ENCODE peak calls at places on chromosomes 4 and X, in seven cellular contexts. V is stomach, P is tibial artery, X is AG04450, M is HFF-Myc, Q is left lung, A is GM12865. T is an unnamed sample.

GRCh38 chrX:29231800-29232199 is 644.6 kb downstream of the IL1RAPL1 start:
- DNase-seq in V (no peak), P (no peak), X (no peak), M (no peak), Q (no peak), A (no peak), T (no peak)

GRCh38 chrX:1453951-1454785 is 1.5 kb upstream of the ASMTL start:
- DNase-seq in V (peak), P (peak), X (peak), M (no peak), Q (peak), A (peak), T (peak)

GRCh38 chr4:156952078-156952759 is 19.4 kb downstream of the PDGFC start:
- DNase-seq in V (no peak), P (no peak), X (no peak), M (no peak), Q (no peak), A (no peak), T (no peak)

GRCh38 chr4:65670331-65671031 is at the start of gene EPHA5:
- DNase-seq in V (peak), P (peak), X (peak), M (no peak), Q (peak), A (no peak), T (peak)

GRCh38 chr4:74670583-74670982 is 123.7 kb downstream of the BTC start:
- DNase-seq in V (no peak), P (no peak), X (no peak), M (no peak), Q (no peak), A (no peak), T (no peak)

GRCh38 chr4:105662935-105663675 is 45.4 kb downstream of the INTS12 start:
- DNase-seq in V (no peak), P (no peak), X (no peak), M (no peak), Q (no peak), A (peak), T (no peak)

GRCh38 chrX:72269671-72270251 is 7.3 kb downstream of the RPS4X start:
- DNase-seq in V (no peak), P (no peak), X (no peak), M (peak), Q (no peak), A (no peak), T (no peak)

GRCh38 chr4:185903205-185903604 is 91.2 kb upstream of the SORBS2 start:
- DNase-seq in V (no peak), P (no peak), X (no peak), M (no peak), Q (no peak), A (no peak), T (no peak)

GRCh38 chr4:112036881-112037280 is 108.4 kb upstream of the FAM241A start:
- DNase-seq in V (no peak), P (no peak), X (no peak), M (no peak), Q (no peak), A (no peak), T (no peak)

GRCh38 chrX:40145670-40146470 is 48.1 kb upstream of the BCOR start:
- DNase-seq in V (no peak), P (no peak), X (no peak), M (no peak), Q (no peak), A (no peak), T (no peak)

GRCh38 chrX:131564553-131565229 is 20.8 kb downstream of the OR13H1 start:
- DNase-seq in V (no peak), P (no peak), X (no peak), M (no peak), Q (no peak), A (no peak), T (no peak)

GRCh38 chr4:38411092-38411491 is 252.9 kb upstream of the KLF3 start:
- DNase-seq in V (no peak), P (no peak), X (no peak), M (no peak), Q (no peak), A (peak), T (no peak)

GRCh38 chrX:136304493-136304892 is 3.7 kb downstream of the ADGRG4 start:
- DNase-seq in V (no peak), P (no peak), X (no peak), M (no peak), Q (no peak), A (no peak), T (no peak)

GRCh38 chrX:22357621-22358020 is 84.9 kb downstream of the CBLL2 start:
- DNase-seq in V (no peak), P (no peak), X (no peak), M (no peak), Q (no peak), A (no peak), T (no peak)

GRCh38 chrX:112841114-112841819 is 636 bp upstream of the AMOT start:
- DNase-seq in V (peak), P (peak), X (peak), M (peak), Q (peak), A (peak), T (peak)

GRCh38 chrX:35046646-35047231 is 104.1 kb downstream of the FAM47B start:
- DNase-seq in V (no peak), P (no peak), X (no peak), M (no peak), Q (no peak), A (no peak), T (no peak)

DNA sequence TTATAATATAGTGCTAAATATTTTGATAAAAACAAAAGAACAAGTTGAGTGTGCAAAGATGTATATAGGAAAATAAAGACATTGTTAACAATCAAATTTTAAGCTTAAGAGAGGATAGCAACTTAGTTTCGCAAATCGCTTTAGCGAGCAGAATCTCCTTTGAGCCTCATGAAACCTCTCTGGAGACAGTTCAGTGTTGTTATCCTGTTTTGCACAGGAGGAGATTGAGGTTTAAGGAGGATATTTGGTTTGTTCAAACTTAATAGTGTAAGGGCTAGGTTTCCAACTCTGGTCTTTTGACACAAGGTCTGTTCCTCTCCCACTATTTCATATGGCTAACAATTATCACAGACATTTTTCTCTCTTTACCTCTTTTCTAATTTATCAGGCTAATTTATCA is 1848.5 kb upstream of the TENM3 start:
- DNase-seq in V (no peak), P (no peak), X (no peak), M (no peak), Q (no peak), A (no peak), T (no peak)
- H3K4me3 ChIP-seq in V (no peak), P (no peak), X (no peak), M (no peak), Q (no peak), A (peak), T (no peak)

GRCh38 chrX:150692296-150692695 is 900 bp upstream of the MTMR1 start:
- DNase-seq in V (no peak), P (no peak), X (no peak), M (no peak), Q (no peak), A (peak), T (no peak)
- H3K4me3 ChIP-seq in V (peak), P (peak), X (no peak), M (peak), Q (peak), A (peak), T (no peak)

DNA sequence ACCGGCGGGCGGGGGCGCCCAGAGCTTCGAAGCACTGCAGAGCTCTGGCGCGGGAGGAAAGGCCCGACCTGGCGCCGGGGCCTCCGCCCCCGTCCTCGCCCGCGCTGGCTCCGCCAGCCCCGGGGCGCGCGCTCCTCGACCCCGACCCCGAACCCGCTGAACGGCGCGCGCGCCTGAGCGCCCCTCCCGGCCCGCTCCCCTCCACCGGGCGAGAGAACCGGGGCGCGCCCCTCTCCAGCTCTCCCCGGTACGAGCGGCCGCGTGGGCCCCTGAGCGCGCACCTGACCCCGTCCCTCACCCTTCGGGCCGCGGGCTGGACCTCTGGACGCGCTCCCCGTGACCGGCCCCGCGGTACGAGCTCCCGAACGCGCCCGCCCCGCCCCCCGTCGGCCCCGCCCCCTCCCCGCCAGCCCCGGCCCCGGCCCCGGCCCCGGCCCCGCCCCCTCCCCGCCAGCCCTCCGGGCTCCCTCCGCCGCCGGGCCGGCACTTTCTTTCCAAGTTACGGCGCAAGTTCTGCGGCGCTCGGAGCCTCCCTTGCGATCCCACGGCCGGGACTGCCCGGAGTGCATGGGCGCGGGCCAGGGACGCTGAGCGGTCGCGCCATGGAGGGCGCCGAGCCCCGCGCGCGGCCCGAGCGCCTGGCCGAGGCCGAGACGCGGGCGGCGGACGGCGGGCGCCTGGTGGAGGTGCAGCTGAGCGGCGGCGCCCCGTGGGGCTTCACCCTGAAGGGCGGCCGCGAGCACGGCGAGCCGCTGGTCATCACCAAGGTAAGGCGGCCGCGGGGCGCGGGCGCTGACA is at the start of gene SHROOM2:
- DNase-seq in V (peak), P (no peak), X (no peak), M (no peak), Q (no peak), A (no peak), T (peak)
- H3K4me3 ChIP-seq in V (peak), P (peak), X (peak), M (peak), Q (peak), A (no peak), T (peak)

GRCh38 chr4:98566491-98567008 is 91.9 kb downstream of the TSPAN5 start:
- DNase-seq in V (no peak), P (no peak), X (no peak), M (no peak), Q (no peak), A (no peak), T (no peak)

GRCh38 chr4:98568896-98569663 is 89.3 kb downstream of the TSPAN5 start:
- DNase-seq in V (no peak), P (no peak), X (no peak), M (no peak), Q (no peak), A (no peak), T (no peak)

GRCh38 chr4:98565646-98566403 is 92.6 kb downstream of the TSPAN5 start:
- DNase-seq in V (no peak), P (no peak), X (no peak), M (no peak), Q (no peak), A (no peak), T (no peak)

GRCh38 chr4:98567611-98568010 is 90.8 kb downstream of the TSPAN5 start:
- DNase-seq in V (no peak), P (no peak), X (no peak), M (no peak), Q (no peak), A (no peak), T (no peak)

GRCh38 chr4:98564847-98565246 is 93.6 kb downstream of the TSPAN5 start:
- DNase-seq in V (no peak), P (no peak), X (no peak), M (no peak), Q (no peak), A (no peak), T (no peak)
- H3K4me3 ChIP-seq in V (no peak), P (no peak), X (no peak), M (no peak), Q (no peak), A (no peak), T (no peak)

T was measured in pancreas.